ENCODE peak calls at places on chromosomes 12 and 14, in six cellular contexts. F is CD8-positive, alpha-beta memory T cell; O is cardiac muscle cell; R is CD8-positive, alpha-beta T cell; C is endothelial cell of umbilical vein; U is neuronal stem cell. A is an unnamed sample.

GRCh38 chr12:120090626-120091295 is 25.8 kb downstream of the RAB35 start:
- DNase-seq in F (no peak), C (no peak), U (no peak), R (no peak), O (no peak), A (no peak)

GRCh38 chr12:3990356-3990975 is 117.3 kb upstream of the PARP11 start:
- DNase-seq in O (no peak), R (no peak), F (no peak), C (no peak), U (no peak), A (no peak)

GRCh38 chr12:66188584-66189475 is at the start of gene IRAK3:
- DNase-seq in F (peak; percentile 51), C (peak; percentile 70), U (peak; percentile 29), O (peak; percentile 83), R (peak; percentile 55), A (peak; percentile 9)

GRCh38 chr14:30330452-30330851 is 228.5 kb upstream of the G2E3 start:
- DNase-seq in C (no peak), F (no peak), U (no peak), O (peak; percentile 14), R (no peak), A (peak; percentile 11)

GRCh38 chr12:115000038-115000437 is 316.1 kb upstream of the TBX3 start:
- DNase-seq in F (no peak), O (peak; percentile 57), R (no peak), U (no peak), C (no peak), A (no peak)

GRCh38 chr12:49903700-49904423 is at the start of gene FAIM2:
- DNase-seq in U (no peak), R (peak; percentile 65), F (peak; percentile 57), O (peak; percentile 92), C (no peak), A (no peak)

GRCh38 chr12:116015525-116015924 is 262.0 kb downstream of the MED13L start:
- DNase-seq in C (peak; percentile 64), O (peak; percentile 75), F (no peak), U (no peak), R (no peak), A (no peak)

GRCh38 chr12:22821985-22822384 is 197.0 kb downstream of the ETNK1 start:
- DNase-seq in R (no peak), O (no peak), C (no peak), F (no peak), U (no peak), A (no peak)

GRCh38 chr14:104393898-104394605 is 185.5 kb upstream of the C14orf180 start:
- DNase-seq in R (peak; percentile 89), F (peak; percentile 79), U (no peak), C (peak; percentile 62), O (no peak), A (no peak)

GRCh38 chr12:108879615-108880254 is at the start of gene DAO:
- DNase-seq in C (no peak), O (no peak), F (no peak), U (no peak), R (no peak), A (no peak)

GRCh38 chr14:104388631-104389325 is 190.8 kb upstream of the C14orf180 start:
- DNase-seq in O (no peak), F (peak; percentile 36), U (no peak), C (no peak), R (peak; percentile 46), A (no peak)

GRCh38 chr12:113162102-113163029 is 12.8 kb downstream of the CFAP73 start:
- DNase-seq in U (no peak), C (peak; percentile 15), R (no peak), O (peak; percentile 56), F (no peak), A (no peak)

GRCh38 chr12:51160814-51161459 is 12.0 kb downstream of the TFCP2 start:
- DNase-seq in O (peak; percentile 80), F (no peak), R (peak; percentile 52), U (no peak), C (no peak), A (no peak)

GRCh38 chr14:72745991-72746980 is 147.6 kb downstream of the DPF3 start:
- DNase-seq in C (no peak), U (no peak), R (peak; percentile 37), F (no peak), O (peak; percentile 47), A (no peak)

GRCh38 chr14:57869530-57870088 is 3.7 kb upstream of the SLC35F4 start:
- DNase-seq in U (no peak), R (no peak), F (no peak), C (no peak), O (no peak), A (no peak)

GRCh38 chr14:99118946-99119345 is 153.1 kb downstream of the BCL11B start:
- DNase-seq in F (no peak), R (no peak), O (no peak), C (no peak), U (no peak), A (no peak)

GRCh38 chr14:99234982-99235491 is 37.0 kb downstream of the BCL11B start:
- DNase-seq in O (no peak), C (no peak), R (no peak), U (peak; percentile 57), F (peak; percentile 86), A (no peak)

GRCh38 chr12:51887476-51888315 is at the start of gene ANKRD33:
- DNase-seq in R (no peak), U (no peak), C (peak; percentile 62), F (no peak), O (peak; percentile 63), A (peak; percentile 47)

GRCh38 chr14:34935552-34935951 is 47.2 kb upstream of the SRP54 start:
- DNase-seq in O (no peak), F (no peak), R (no peak), C (peak; percentile 4), U (no peak), A (no peak)

GRCh38 chr14:25833341-25834121 is 764.3 kb downstream of the NOVA1 start:
- DNase-seq in R (no peak), U (peak; percentile 50), C (peak; percentile 46), O (peak; percentile 16), F (no peak), A (no peak)

GRCh38 chr12:104488383-104488782 is 31.6 kb downstream of the CHST11 start:
- DNase-seq in R (no peak), C (no peak), F (no peak), O (no peak), U (no peak), A (no peak)

GRCh38 chr12:25872137-25872536 is 86.3 kb upstream of the RASSF8 start:
- DNase-seq in R (no peak), C (no peak), O (no peak), F (no peak), U (no peak), A (no peak)

GRCh38 chr14:105479438-105480164 is 5.0 kb downstream of the CRIP2 start:
- DNase-seq in U (no peak), O (no peak), R (no peak), F (no peak), C (no peak), A (no peak)

GRCh38 chr14:105482486-105483110 is 4.1 kb upstream of the CRIP1 start:
- DNase-seq in O (no peak), F (peak; percentile 50), R (no peak), U (no peak), C (no peak), A (no peak)

GRCh38 chr14:105480165-105480564 is 5.5 kb downstream of the CRIP2 start:
- DNase-seq in F (no peak), C (no peak), R (no peak), U (no peak), O (no peak), A (no peak)

GRCh38 chr14:105481886-105482454 is 4.7 kb upstream of the CRIP1 start:
- DNase-seq in U (no peak), R (peak; percentile 95), O (peak; percentile 98), C (peak; percentile 97), F (peak; percentile 99), A (no peak)

GRCh38 chr14:105480807-105481801 is 5.6 kb upstream of the CRIP1 start:
- DNase-seq in C (peak; percentile 93), U (peak; percentile 88), F (peak; percentile 91), O (peak; percentile 93), R (peak; percentile 94), A (no peak)
- H3K27me3 ChIP-seq in C (no peaks in the 10 kb centered on the region), U (peaks cover 60% of the 10 kb centered on the region), F (no peaks in the 10 kb centered on the region), O (peaks cover 14% of the 10 kb centered on the region), R (no peaks in the 10 kb centered on the region), A (peaks cover 22% of the 10 kb centered on the region)

DNA sequence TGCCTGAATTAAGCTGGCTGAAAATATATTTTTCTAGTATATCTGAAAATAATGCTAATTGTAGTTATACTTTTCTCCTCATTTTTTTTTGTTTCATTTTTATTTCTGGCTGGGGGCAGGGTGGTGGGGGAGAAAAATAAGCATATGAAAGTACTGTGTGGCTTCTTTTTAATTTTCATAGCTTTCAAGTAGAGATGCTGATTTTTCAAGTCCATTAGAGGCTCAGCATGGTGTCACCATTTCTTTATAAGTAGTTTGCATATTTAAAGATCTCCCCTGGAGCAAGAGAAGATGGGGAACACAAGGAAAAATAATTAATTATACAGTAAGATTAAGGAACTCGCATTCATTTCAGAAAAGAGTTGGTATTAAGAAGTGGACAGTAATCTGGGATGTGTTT is 27.1 kb downstream of the TTC8 start:
- DNase-seq in U (no peak), O (no peak), R (no peak), F (no peak), C (no peak), A (no peak)
- H3K27me3 ChIP-seq in U (no peaks in the 10 kb centered on the region), O (no peaks in the 10 kb centered on the region), R (no peaks in the 10 kb centered on the region), F (no peaks in the 10 kb centered on the region), C (no peaks in the 10 kb centered on the region), A (no peaks in the 10 kb centered on the region)

DNA sequence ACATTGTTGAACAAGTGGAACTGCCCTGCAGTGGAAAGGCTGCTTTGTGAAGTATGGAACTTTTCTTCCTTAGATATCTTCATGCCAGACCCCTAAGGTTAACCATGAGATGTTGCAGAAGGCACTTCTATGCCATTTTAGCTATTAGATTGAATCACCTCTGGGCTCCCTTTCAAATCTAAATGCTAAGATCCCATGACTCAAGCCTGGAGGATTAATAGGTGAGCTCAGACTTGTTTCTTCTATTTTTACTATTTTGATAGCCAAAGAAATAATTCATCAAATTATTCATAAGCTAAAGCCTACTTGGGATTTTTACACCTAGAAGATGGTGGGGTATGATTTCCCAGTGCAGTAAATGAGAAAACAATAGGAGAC is 64.3 kb downstream of the DAD1 start:
- DNase-seq in C (no peak), U (no peak), F (no peak), R (no peak), O (no peak), A (no peak)
- H3K27me3 ChIP-seq in C (no peaks in the 10 kb centered on the region), U (no peaks in the 10 kb centered on the region), F (no peaks in the 10 kb centered on the region), R (no peaks in the 10 kb centered on the region), O (no peaks in the 10 kb centered on the region), A (no peaks in the 10 kb centered on the region)

DNA sequence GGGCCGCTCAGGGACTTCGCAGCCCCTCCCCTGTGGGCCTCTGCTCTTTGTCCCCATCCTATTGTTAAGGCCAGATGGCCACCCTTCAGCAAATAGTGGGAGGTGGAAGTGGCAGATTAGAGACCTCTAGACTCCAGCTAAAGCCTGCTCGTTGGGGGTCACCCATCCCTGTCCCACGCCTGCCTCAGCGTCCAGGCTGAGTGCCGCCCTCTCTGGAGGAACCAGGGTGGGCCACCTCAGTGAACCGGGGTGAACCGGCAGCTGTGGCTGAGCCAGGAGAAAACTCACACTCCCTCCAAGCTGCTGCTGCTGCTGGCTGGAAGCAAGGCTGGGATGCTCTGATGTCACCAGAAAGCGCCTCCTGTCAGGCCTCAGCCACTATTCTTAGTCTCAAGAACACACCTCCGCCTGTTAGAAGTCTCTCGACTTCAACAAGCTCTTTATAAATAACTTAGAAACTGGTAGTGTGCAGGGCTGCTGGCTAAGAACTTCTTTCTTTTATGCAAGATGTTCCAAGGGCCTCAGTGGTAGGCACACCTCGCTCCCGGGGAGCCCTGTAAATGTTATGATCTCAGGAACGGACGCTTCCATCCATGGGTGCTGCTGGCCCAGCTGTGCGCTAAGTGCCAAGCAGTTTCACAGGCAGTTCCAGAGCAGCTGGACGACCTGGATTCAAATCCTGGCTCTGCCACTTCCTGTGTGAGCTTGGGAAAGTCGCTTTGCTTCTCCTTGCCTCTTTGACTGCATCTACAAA is 19.8 kb upstream of the TESC start:
- DNase-seq in C (no peak), R (no peak), F (no peak), O (no peak), U (peak; percentile 66), A (no peak)
- H3K27me3 ChIP-seq in C (no peaks in the 10 kb centered on the region), R (no peaks in the 10 kb centered on the region), F (no peaks in the 10 kb centered on the region), O (no peaks in the 10 kb centered on the region), U (no peaks in the 10 kb centered on the region), A (no peaks in the 10 kb centered on the region)

A was measured in iPS DF 6.9.